ENCODE peak calls at places on chromosomes 11 and 22, in nine cellular contexts. G is C1 segment of cervical spinal cord, I is activated gamma-delta T cell treated with Interleukin-2 at 50 U/mL for 16 hours, Q is anterior cingulate cortex, F is tibial nerve, R is iris pigment epithelial cell, J is H7, N is neural crest cell, L is SK-N-SH. S is an unnamed sample.

GRCh38 chr11:61747389-61748285 is 4.8 kb upstream of the MYRF start:
- DNase-seq in G (peak; percentile 53), I (peak; percentile 37), Q (peak; percentile 79), F (peak; percentile 71), R (peak; percentile 57), J (peak; percentile 97), N (peak; percentile 85), L (peak; percentile 95), S (peak; percentile 59)

GRCh38 chr22:42920101-42920820 is 63.2 kb upstream of the ARFGAP3 start:
- DNase-seq in G (no peak), I (no peak), Q (no peak), F (no peak), R (peak; percentile 56), J (no peak), N (no peak), L (no peak), S (no peak)

GRCh38 chr11:92784313-92784712 is 185.1 kb upstream of the MTNR1B start:
- DNase-seq in G (no peak), I (no peak), Q (no peak), F (no peak), R (no peak), J (no peak), N (no peak), L (no peak), S (no peak)

GRCh38 chr22:17845340-17845739 is 71.1 kb upstream of the BID start:
- DNase-seq in G (no peak), I (no peak), Q (no peak), F (no peak), R (no peak), J (no peak), N (no peak), L (no peak), S (no peak)

GRCh38 chr22:35622132-35622913 is 5.2 kb upstream of the MB start:
- DNase-seq in G (no peak), I (no peak), Q (no peak), F (no peak), R (no peak), J (peak; percentile 79), N (no peak), L (peak; percentile 67), S (no peak)

GRCh38 chr22:39348909-39349505 is 784 bp upstream of the SYNGR1 start:
- DNase-seq in G (no peak), I (no peak), Q (no peak), F (no peak), R (no peak), J (peak; percentile 71), N (no peak), L (peak; percentile 66), S (no peak)

GRCh38 chr11:61328351-61328750 is 4.6 kb downstream of the DDB1 start:
- DNase-seq in G (no peak), I (no peak), Q (no peak), F (no peak), R (no peak), J (no peak), N (no peak), L (no peak), S (no peak)

GRCh38 chr22:29187831-29188230 is 17.9 kb upstream of the EMID1 start:
- DNase-seq in G (no peak), I (no peak), Q (no peak), F (no peak), R (no peak), J (no peak), N (no peak), L (peak; percentile 50), S (no peak)

GRCh38 chr22:20130739-20131592 is 638 bp upstream of the ZDHHC8 start:
- DNase-seq in G (peak; percentile 60), I (peak; percentile 79), Q (peak; percentile 72), F (peak; percentile 70), R (peak; percentile 88), J (peak; percentile 94), N (peak; percentile 63), L (peak; percentile 94), S (no peak)

GRCh38 chr22:25602924-25603323 is 38.4 kb downstream of the GRK3 start:
- DNase-seq in G (no peak), I (no peak), Q (no peak), F (no peak), R (no peak), J (no peak), N (no peak), L (no peak), S (no peak)

GRCh38 chr11:2515401-2516275 is 70.8 kb downstream of the KCNQ1 start:
- DNase-seq in G (no peak), I (no peak), Q (no peak), F (no peak), R (no peak), J (peak; percentile 54), N (peak; percentile 0), L (peak; percentile 15), S (no peak)

GRCh38 chr11:128512478-128513127 is 74.8 kb downstream of the ETS1 start:
- DNase-seq in G (no peak), I (no peak), Q (no peak), F (no peak), R (no peak), J (no peak), N (no peak), L (no peak), S (no peak)

GRCh38 chr11:100769165-100769564 is 82.1 kb downstream of the ARHGAP42 start:
- DNase-seq in G (no peak), I (no peak), Q (no peak), F (no peak), R (peak; percentile 49), J (no peak), N (no peak), L (no peak), S (no peak)

GRCh38 chr11:30992513-30992849 is 377.1 kb downstream of the DCDC1 start:
- DNase-seq in G (no peak), I (no peak), Q (no peak), F (no peak), R (peak; percentile 1), J (no peak), N (no peak), L (no peak), S (no peak)

GRCh38 chr11:71418643-71419042 is 29.6 kb downstream of the DHCR7 start:
- DNase-seq in G (no peak), I (no peak), Q (peak; percentile 8), F (no peak), R (no peak), J (no peak), N (no peak), L (no peak), S (no peak)

GRCh38 chr11:99246199-99246598 is 225.4 kb downstream of the CNTN5 start:
- DNase-seq in G (no peak), I (no peak), Q (no peak), F (no peak), R (no peak), J (no peak), N (no peak), L (no peak), S (no peak)

GRCh38 chr22:47691152-47691895 is 928.9 kb downstream of the TBC1D22A start:
- DNase-seq in G (no peak), I (no peak), Q (no peak), F (no peak), R (no peak), J (no peak), N (no peak), L (no peak), S (no peak)

GRCh38 chr11:129230006-129230405 is 37.9 kb upstream of the ARHGAP32 start:
- DNase-seq in G (no peak), I (no peak), Q (no peak), F (no peak), R (peak; percentile 20), J (no peak), N (no peak), L (no peak), S (no peak)

GRCh38 chr22:23315341-23315917 is 135.1 kb downstream of the BCR start:
- DNase-seq in G (no peak), I (peak; percentile 44), Q (peak; percentile 24), F (peak; percentile 71), R (peak; percentile 72), J (peak; percentile 90), N (peak; percentile 66), L (peak; percentile 79), S (peak; percentile 22)

GRCh38 chr22:20998411-20999336 is 3.2 kb downstream of the THAP7 start:
- DNase-seq in G (no peak), I (no peak), Q (no peak), F (no peak), R (peak; percentile 35), J (no peak), N (no peak), L (no peak), S (no peak)

GRCh38 chr22:20425821-20426615 is 11.6 kb downstream of the SCARF2 start:
- DNase-seq in G (no peak), I (no peak), Q (no peak), F (no peak), R (no peak), J (peak; percentile 45), N (no peak), L (no peak), S (no peak)

GRCh38 chr11:118656563-118657165 is 22.8 kb downstream of the TREH start:
- DNase-seq in G (no peak), I (no peak), Q (no peak), F (no peak), R (no peak), J (no peak), N (no peak), L (no peak), S (no peak)

GRCh38 chr11:38278457-38279141 is 1680.6 kb upstream of the RAG2 start:
- DNase-seq in G (no peak), I (no peak), Q (no peak), F (no peak), R (no peak), J (no peak), N (no peak), L (no peak), S (no peak)

GRCh38 chr11:26936109-26936508 is 57.8 kb upstream of the FIBIN start:
- DNase-seq in G (no peak), I (no peak), Q (no peak), F (no peak), R (no peak), J (no peak), N (no peak), L (no peak), S (no peak)

GRCh38 chr11:111334495-111335123 is 36.3 kb downstream of the POU2AF3 start:
- DNase-seq in G (no peak), I (no peak), Q (no peak), F (no peak), R (no peak), J (no peak), N (no peak), L (peak; percentile 24), S (no peak)

GRCh38 chr22:49008682-49009235 is 818.9 kb downstream of the BRD1 start:
- DNase-seq in G (no peak), I (no peak), Q (no peak), F (no peak), R (no peak), J (peak; percentile 8), N (no peak), L (no peak), S (no peak)

GRCh38 chr22:26439559-26439958 is 10.5 kb downstream of the ASPHD2 start:
- DNase-seq in G (no peak), I (no peak), Q (no peak), F (no peak), R (no peak), J (no peak), N (no peak), L (no peak), S (no peak)

GRCh38 chr11:2991477-2992233 is 474 bp downstream of the NAP1L4 start:
- DNase-seq in G (no peak), I (no peak), Q (no peak), F (no peak), R (peak; percentile 51), J (peak; percentile 95), N (no peak), L (no peak), S (peak; percentile 40)

GRCh38 chr22:38831166-38831945 is 12.5 kb downstream of the NPTXR start:
- DNase-seq in G (no peak), I (no peak), Q (no peak), F (no peak), R (peak; percentile 86), J (no peak), N (no peak), L (no peak), S (no peak)